ENCODE peak calls at places on chromosomes 3 and 15, in five cellular contexts. One of them, this sample, is unnamed.
A peak's percentile ranks its signal among the peaks of the same experiment; 100 is the strongest.

GRCh38 chr3:89889386-89889785 is 782.0 kb downstream of the EPHA3 start:
- DNase-seq in SK-N-SH: no peak
- DNase-seq in lower lobe of right lung: no peak
- DNase-seq in adrenal gland: no peak
- DNase-seq in LNCaP clone FGC: no peak
- DNase-seq in this sample: no peak

GRCh38 chr3:41158947-41159346 is 40.4 kb upstream of the CTNNB1 start:
- DNase-seq in SK-N-SH: no peak
- DNase-seq in LNCaP clone FGC: no peak
- DNase-seq in adrenal gland: no peak
- DNase-seq in lower lobe of right lung: no peak
- DNase-seq in this sample: no peak

GRCh38 chr15:66701422-66702034 is 508 bp upstream of the SMAD6 start:
- DNase-seq in lower lobe of right lung: peak; percentile 70
- DNase-seq in SK-N-SH: peak; percentile 77
- DNase-seq in LNCaP clone FGC: no peak
- DNase-seq in adrenal gland: peak; percentile 43
- DNase-seq in this sample: no peak

GRCh38 chr15:99707481-99708270 is 25.6 kb downstream of the LYSMD4 start:
- DNase-seq in LNCaP clone FGC: no peak
- DNase-seq in SK-N-SH: no peak
- DNase-seq in lower lobe of right lung: no peak
- DNase-seq in adrenal gland: no peak
- DNase-seq in this sample: no peak

GRCh38 chr3:39644176-39644575 is 165.2 kb upstream of the MYRIP start:
- DNase-seq in LNCaP clone FGC: no peak
- DNase-seq in SK-N-SH: no peak
- DNase-seq in adrenal gland: no peak
- DNase-seq in lower lobe of right lung: no peak
- DNase-seq in this sample: peak; percentile 19

GRCh38 chr3:161893972-161894371 is 397.4 kb downstream of the OTOL1 start:
- DNase-seq in SK-N-SH: no peak
- DNase-seq in adrenal gland: no peak
- DNase-seq in LNCaP clone FGC: no peak
- DNase-seq in lower lobe of right lung: no peak
- DNase-seq in this sample: no peak

GRCh38 chr3:190225186-190225692 is 97.0 kb downstream of the CLDN1 start:
- DNase-seq in lower lobe of right lung: no peak
- DNase-seq in SK-N-SH: peak; percentile 2
- DNase-seq in LNCaP clone FGC: peak; percentile 33
- DNase-seq in adrenal gland: peak; percentile 40
- DNase-seq in this sample: no peak

GRCh38 chr3:193831495-193832455 is 238.8 kb downstream of the OPA1 start:
- DNase-seq in LNCaP clone FGC: no peak
- DNase-seq in lower lobe of right lung: no peak
- DNase-seq in adrenal gland: peak; percentile 39
- DNase-seq in SK-N-SH: no peak
- DNase-seq in this sample: no peak

GRCh38 chr15:98899266-98900021 is 108.1 kb downstream of the PGPEP1L start:
- DNase-seq in SK-N-SH: no peak
- DNase-seq in lower lobe of right lung: peak; percentile 60
- DNase-seq in adrenal gland: no peak
- DNase-seq in LNCaP clone FGC: no peak
- DNase-seq in this sample: no peak

GRCh38 chr3:186849392-186849975 is 7.0 kb downstream of the ADIPOQ start:
- DNase-seq in LNCaP clone FGC: no peak
- DNase-seq in adrenal gland: no peak
- DNase-seq in SK-N-SH: peak; percentile 60
- DNase-seq in lower lobe of right lung: no peak
- DNase-seq in this sample: no peak

GRCh38 chr15:77709135-77709886 is 76.6 kb upstream of the LINGO1 start:
- DNase-seq in SK-N-SH: no peak
- DNase-seq in adrenal gland: no peak
- DNase-seq in lower lobe of right lung: no peak
- DNase-seq in LNCaP clone FGC: no peak
- DNase-seq in this sample: no peak

GRCh38 chr3:141234283-141234682 is 2.7 kb downstream of the PXYLP1 start:
- DNase-seq in lower lobe of right lung: peak; percentile 66
- DNase-seq in LNCaP clone FGC: no peak
- DNase-seq in SK-N-SH: no peak
- DNase-seq in adrenal gland: no peak
- DNase-seq in this sample: no peak

GRCh38 chr15:51334011-51334426 is 4.4 kb downstream of the CYP19A1 start:
- DNase-seq in adrenal gland: peak; percentile 7
- DNase-seq in SK-N-SH: no peak
- DNase-seq in lower lobe of right lung: no peak
- DNase-seq in LNCaP clone FGC: no peak
- DNase-seq in this sample: no peak

GRCh38 chr3:76063811-76064210 is 278.5 kb upstream of the ZNF717 start:
- DNase-seq in adrenal gland: no peak
- DNase-seq in SK-N-SH: no peak
- DNase-seq in LNCaP clone FGC: no peak
- DNase-seq in lower lobe of right lung: no peak
- DNase-seq in this sample: no peak

GRCh38 chr3:119395923-119396358 is 67.5 kb downstream of the TMEM39A start:
- DNase-seq in adrenal gland: no peak
- DNase-seq in SK-N-SH: no peak
- DNase-seq in lower lobe of right lung: no peak
- DNase-seq in LNCaP clone FGC: no peak
- DNase-seq in this sample: no peak

GRCh38 chr3:36635731-36636130 is 128.6 kb downstream of the DCLK3 start:
- DNase-seq in lower lobe of right lung: no peak
- DNase-seq in LNCaP clone FGC: no peak
- DNase-seq in adrenal gland: no peak
- DNase-seq in SK-N-SH: no peak
- DNase-seq in this sample: no peak

GRCh38 chr3:52633786-52634185 is 51.9 kb downstream of the PBRM1 start:
- DNase-seq in adrenal gland: no peak
- DNase-seq in SK-N-SH: no peak
- DNase-seq in lower lobe of right lung: no peak
- DNase-seq in LNCaP clone FGC: no peak
- DNase-seq in this sample: no peak

GRCh38 chr15:66294157-66294931 is 976 bp downstream of the DIS3L start:
- DNase-seq in adrenal gland: peak; percentile 15
- DNase-seq in lower lobe of right lung: peak; percentile 72
- DNase-seq in SK-N-SH: no peak
- DNase-seq in LNCaP clone FGC: no peak
- DNase-seq in this sample: peak; percentile 50

GRCh38 chr3:149277338-149277813 is 55.7 kb upstream of the CP start:
- DNase-seq in SK-N-SH: no peak
- DNase-seq in lower lobe of right lung: no peak
- DNase-seq in adrenal gland: no peak
- DNase-seq in LNCaP clone FGC: peak; percentile 59
- DNase-seq in this sample: no peak

GRCh38 chr3:15630646-15631350 is 29.3 kb downstream of the BTD start:
- DNase-seq in adrenal gland: peak; percentile 54
- DNase-seq in LNCaP clone FGC: peak; percentile 78
- DNase-seq in lower lobe of right lung: no peak
- DNase-seq in SK-N-SH: peak; percentile 26
- DNase-seq in this sample: no peak

GRCh38 chr3:193830791-193831191 is 237.8 kb downstream of the OPA1 start:
- DNase-seq in LNCaP clone FGC: no peak
- DNase-seq in adrenal gland: no peak
- DNase-seq in lower lobe of right lung: no peak
- DNase-seq in SK-N-SH: no peak
- DNase-seq in this sample: no peak

GRCh38 chr3:177525987-177526712 is 328.9 kb upstream of the TBL1XR1 start:
- DNase-seq in adrenal gland: peak; percentile 41
- DNase-seq in lower lobe of right lung: peak; percentile 57
- DNase-seq in LNCaP clone FGC: no peak
- DNase-seq in SK-N-SH: no peak
- DNase-seq in this sample: no peak

GRCh38 chr3:23203651-23204111 is 554 bp downstream of the UBE2E2 start:
- DNase-seq in LNCaP clone FGC: no peak
- DNase-seq in lower lobe of right lung: peak; percentile 50
- DNase-seq in SK-N-SH: peak; percentile 54
- DNase-seq in adrenal gland: peak; percentile 26
- DNase-seq in this sample: no peak

GRCh38 chr15:52289629-52290081 is 5.9 kb downstream of the MYO5C start:
- DNase-seq in lower lobe of right lung: peak; percentile 63
- DNase-seq in SK-N-SH: no peak
- DNase-seq in LNCaP clone FGC: peak; percentile 92
- DNase-seq in adrenal gland: no peak
- DNase-seq in this sample: no peak

GRCh38 chr3:21477896-21478295 is 273.1 kb downstream of the ZNF385D start:
- DNase-seq in lower lobe of right lung: no peak
- DNase-seq in SK-N-SH: no peak
- DNase-seq in adrenal gland: no peak
- DNase-seq in LNCaP clone FGC: no peak
- DNase-seq in this sample: peak; percentile 56

GRCh38 chr15:96246057-96246456 is 84.4 kb upstream of the NR2F2 start:
- DNase-seq in adrenal gland: no peak
- DNase-seq in SK-N-SH: no peak
- DNase-seq in lower lobe of right lung: no peak
- DNase-seq in LNCaP clone FGC: no peak
- DNase-seq in this sample: no peak

GRCh38 chr15:90481023-90481422 is 48.7 kb upstream of the CRTC3 start:
- DNase-seq in LNCaP clone FGC: no peak
- DNase-seq in adrenal gland: no peak
- DNase-seq in SK-N-SH: no peak
- DNase-seq in lower lobe of right lung: no peak
- DNase-seq in this sample: no peak

GRCh38 chr15:95829062-95829461 is 501.4 kb upstream of the NR2F2 start:
- DNase-seq in lower lobe of right lung: no peak
- DNase-seq in LNCaP clone FGC: no peak
- DNase-seq in adrenal gland: no peak
- DNase-seq in SK-N-SH: no peak
- DNase-seq in this sample: no peak

GRCh38 chr15:75749820-75750219 is 37.2 kb upstream of the CSPG4 start:
- DNase-seq in adrenal gland: no peak
- DNase-seq in SK-N-SH: no peak
- DNase-seq in lower lobe of right lung: no peak
- DNase-seq in LNCaP clone FGC: no peak
- DNase-seq in this sample: no peak

GRCh38 chr15:93974804-93975481 is 256.4 kb upstream of the MCTP2 start:
- DNase-seq in lower lobe of right lung: no peak
- DNase-seq in LNCaP clone FGC: no peak
- DNase-seq in SK-N-SH: peak; percentile 16
- DNase-seq in adrenal gland: peak; percentile 4
- DNase-seq in this sample: no peak

GRCh38 chr15:70802629-70803028 is 39.3 kb upstream of the UACA start:
- DNase-seq in lower lobe of right lung: no peak
- DNase-seq in adrenal gland: no peak
- DNase-seq in LNCaP clone FGC: no peak
- DNase-seq in SK-N-SH: no peak
- DNase-seq in this sample: no peak

GRCh38 chr15:94653071-94653470 is 421.7 kb downstream of the MCTP2 start:
- DNase-seq in LNCaP clone FGC: no peak
- DNase-seq in SK-N-SH: no peak
- DNase-seq in adrenal gland: no peak
- DNase-seq in lower lobe of right lung: no peak
- DNase-seq in this sample: no peak

GRCh38 chr15:62726461-62726860 is 316.1 kb upstream of the TPM1 start:
- DNase-seq in lower lobe of right lung: no peak
- DNase-seq in SK-N-SH: no peak
- DNase-seq in LNCaP clone FGC: no peak
- DNase-seq in adrenal gland: no peak
- DNase-seq in this sample: no peak

GRCh38 chr3:32686713-32687112 is 1.7 kb downstream of the CNOT10 start:
- DNase-seq in lower lobe of right lung: no peak
- DNase-seq in SK-N-SH: no peak
- DNase-seq in adrenal gland: no peak
- DNase-seq in LNCaP clone FGC: no peak
- DNase-seq in this sample: no peak
- H3K4me3 ChIP-seq in lower lobe of right lung: no peak overlapping the region
- H3K4me3 ChIP-seq in SK-N-SH: peak overlapping the region; percentile 87
- H3K4me3 ChIP-seq in adrenal gland: no peak overlapping the region
- H3K4me3 ChIP-seq in LNCaP clone FGC: peak overlapping the region; percentile 65
- H3K4me3 ChIP-seq in this sample: no peak overlapping the region

GRCh38 chr3:2268779-2269178 is 170.1 kb downstream of the CNTN4 start:
- DNase-seq in LNCaP clone FGC: no peak
- DNase-seq in lower lobe of right lung: no peak
- DNase-seq in adrenal gland: no peak
- DNase-seq in SK-N-SH: peak; percentile 0
- DNase-seq in this sample: no peak
- TF ChIP-seq CTCF in LNCaP clone FGC: peak; percentile 47
- TF ChIP-seq CTCF in lower lobe of right lung: no peak
- TF ChIP-seq CTCF in adrenal gland: no peak
- TF ChIP-seq CTCF in SK-N-SH: no peak
- TF ChIP-seq CTCF in this sample: no peak

GRCh38 chr3:46970391-46971091 is 6.0 kb downstream of the CCDC12 start:
- DNase-seq in SK-N-SH: no peak
- DNase-seq in adrenal gland: peak; percentile 89
- DNase-seq in LNCaP clone FGC: no peak
- DNase-seq in lower lobe of right lung: no peak
- DNase-seq in this sample: no peak
- H3K4me3 ChIP-seq in SK-N-SH: no peak overlapping the region
- H3K4me3 ChIP-seq in adrenal gland: no peak overlapping the region
- H3K4me3 ChIP-seq in LNCaP clone FGC: no peak overlapping the region
- H3K4me3 ChIP-seq in lower lobe of right lung: no peak overlapping the region
- H3K4me3 ChIP-seq in this sample: no peak overlapping the region

DNA sequence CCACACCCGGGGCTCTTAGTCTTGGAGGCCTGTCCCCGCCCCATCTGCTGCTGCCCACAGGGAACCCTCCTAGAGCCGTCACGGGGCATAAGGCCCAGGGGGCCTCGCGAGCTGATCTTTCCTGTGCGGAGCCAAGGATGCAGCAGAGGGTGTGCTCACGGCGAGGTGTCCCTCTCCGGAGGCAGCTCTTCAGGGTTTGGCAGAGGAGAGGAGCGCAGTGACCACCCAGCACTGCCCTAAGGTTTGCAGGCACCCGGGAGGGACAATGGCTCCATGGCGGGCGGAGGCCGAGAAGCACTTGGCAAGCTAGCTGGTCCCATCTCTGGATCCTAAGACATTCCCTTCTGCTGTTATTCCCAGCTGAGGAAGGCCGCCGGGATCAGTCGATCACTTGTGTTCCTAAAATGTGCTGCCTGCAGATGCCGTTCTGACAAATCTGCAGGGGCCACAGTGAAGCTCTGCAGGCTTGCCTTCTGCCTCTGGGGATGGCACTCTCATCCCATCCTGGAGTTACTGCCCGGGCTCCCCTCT is 47.4 kb upstream of the PCSK6 start:
- DNase-seq in lower lobe of right lung: no peak
- DNase-seq in LNCaP clone FGC: no peak
- DNase-seq in adrenal gland: no peak
- DNase-seq in SK-N-SH: peak; percentile 9
- DNase-seq in this sample: no peak
- TF ChIP-seq CTCF in lower lobe of right lung: no peak
- TF ChIP-seq CTCF in LNCaP clone FGC: no peak
- TF ChIP-seq CTCF in adrenal gland: no peak
- TF ChIP-seq CTCF in SK-N-SH: no peak
- TF ChIP-seq CTCF in this sample: no peak

DNA sequence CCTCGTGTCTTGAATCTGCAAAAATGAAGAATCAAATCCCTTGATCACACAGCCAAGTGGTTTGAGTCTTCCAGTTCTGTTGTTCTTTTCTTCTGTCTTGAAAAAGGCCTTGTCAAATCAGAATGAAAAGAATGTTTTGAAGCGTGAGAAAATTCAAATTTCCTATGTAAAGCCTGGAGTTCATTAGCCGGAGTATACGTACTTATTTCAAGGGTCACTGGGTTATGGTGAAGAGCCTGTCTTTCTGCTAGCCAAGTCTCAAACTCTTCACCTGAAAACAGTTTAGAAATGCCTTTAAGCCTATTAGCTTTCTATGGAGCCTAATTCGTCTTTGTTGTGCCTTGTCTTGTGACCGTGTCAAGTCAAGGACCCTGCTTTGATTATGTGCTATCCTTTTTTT is 185.1 kb upstream of the NECTIN3 start:
- DNase-seq in lower lobe of right lung: no peak
- DNase-seq in adrenal gland: no peak
- DNase-seq in LNCaP clone FGC: no peak
- DNase-seq in SK-N-SH: no peak
- DNase-seq in this sample: no peak
- H3K4me3 ChIP-seq in lower lobe of right lung: no peak overlapping the region
- H3K4me3 ChIP-seq in adrenal gland: no peak overlapping the region
- H3K4me3 ChIP-seq in LNCaP clone FGC: no peak overlapping the region
- H3K4me3 ChIP-seq in SK-N-SH: no peak overlapping the region
- H3K4me3 ChIP-seq in this sample: no peak overlapping the region

GRCh38 chr15:43792761-43793493 is 807 bp downstream of the SERF2 start:
- DNase-seq in SK-N-SH: peak; percentile 42
- DNase-seq in LNCaP clone FGC: no peak
- DNase-seq in lower lobe of right lung: peak; percentile 67
- DNase-seq in adrenal gland: peak; percentile 72
- DNase-seq in this sample: no peak
- TF ChIP-seq CTCF in SK-N-SH: no peak
- TF ChIP-seq CTCF in LNCaP clone FGC: no peak
- TF ChIP-seq CTCF in lower lobe of right lung: no peak
- TF ChIP-seq CTCF in adrenal gland: peak; percentile 14
- TF ChIP-seq CTCF in this sample: peak; percentile 18

This sample was measured in AG04449.